ENCODE peak calls at places on chromosomes 12 and 14, in five cellular contexts. X is stimulated activated CD4-positive, alpha-beta T cell treated with anti-CD3 and anti-CD28 coated beads, Interleukin-12 subunit alpha, Interleukin-12 subunit beta, amount 100 ng/mL, for 4 hours; M is HTR-8/SVneo; A is activated CD4-positive, CD25-positive, alpha-beta regulatory T cell; V is SW480. T is an unnamed sample.

GRCh38 chr14:67620217-67620789 is 583 bp downstream of the ARG2 start:
- DNase-seq in M (peak), V (peak), A (no peak), X (no peak), T (no peak)

GRCh38 chr14:53432378-53432802 is 279.3 kb upstream of the DDHD1 start:
- DNase-seq in A (no peak), V (peak), M (peak), X (no peak), T (no peak)

GRCh38 chr12:1870998-1871917 is 47.2 kb downstream of the CACNA2D4 start:
- DNase-seq in V (no peak), A (no peak), M (no peak), X (no peak), T (no peak)

GRCh38 chr12:42516573-42516972 is 73.0 kb downstream of the PRICKLE1 start:
- DNase-seq in X (no peak), V (no peak), M (no peak), A (no peak), T (no peak)

GRCh38 chr14:95460647-95461478 is 55.6 kb downstream of the SYNE3 start:
- DNase-seq in M (peak), A (no peak), X (no peak), V (peak), T (no peak)

GRCh38 chr14:24215495-24216344 is at the start of gene MDP1:
- DNase-seq in X (peak), M (peak), A (peak), V (peak), T (peak)

GRCh38 chr12:104877107-104877705 is 80.9 kb downstream of the SLC41A2 start:
- DNase-seq in A (no peak), X (peak), M (peak), V (peak), T (no peak)

GRCh38 chr12:122944588-122944987 is 21.7 kb downstream of the ABCB9 start:
- DNase-seq in M (no peak), A (no peak), V (peak), X (no peak), T (no peak)

GRCh38 chr12:121793501-121793835 is at the start of gene RHOF:
- DNase-seq in A (peak), X (peak), M (no peak), V (peak), T (no peak)

GRCh38 chr12:110809149-110809548 is 37.6 kb upstream of the CCDC63 start:
- DNase-seq in X (no peak), A (no peak), M (no peak), V (peak), T (no peak)